ENCODE peak calls at places on chromosomes 16 and 17, in nine cellular contexts. P, G, D, J, F, W, T, X and A are unnamed samples.

GRCh38 chr17:226108-226772 is 44.8 kb upstream of the DOC2B start:
- DNase-seq in P (no peak), G (peak; percentile 16), D (no peak), J (no peak), F (no peak), W (no peak), T (no peak), X (no peak), A (no peak)

GRCh38 chr17:15184872-15185624 is 80.1 kb downstream of the PMP22 start:
- DNase-seq in P (no peak), G (no peak), D (no peak), J (no peak), F (no peak), W (no peak), T (no peak), X (no peak), A (no peak)

GRCh38 chr16:69610356-69610755 is 44.6 kb downstream of the NFAT5 start:
- DNase-seq in P (no peak), G (no peak), D (no peak), J (no peak), F (no peak), W (no peak), T (no peak), X (peak; percentile 35), A (no peak)

GRCh38 chr16:67648764-67649407 is 3.9 kb downstream of the CARMIL2 start:
- DNase-seq in P (no peak), G (peak; percentile 54), D (no peak), J (no peak), F (no peak), W (no peak), T (no peak), X (no peak), A (no peak)

GRCh38 chr16:82993874-82994375 is 367.2 kb downstream of the CDH13 start:
- DNase-seq in P (no peak), G (no peak), D (no peak), J (no peak), F (no peak), W (no peak), T (no peak), X (no peak), A (no peak)

GRCh38 chr16:48188449-48189102 is 32.8 kb upstream of the ABCC12 start:
- DNase-seq in P (no peak), G (no peak), D (no peak), J (peak; percentile 50), F (no peak), W (no peak), T (no peak), X (no peak), A (no peak)

GRCh38 chr17:79464310-79465010 is 146.4 kb downstream of the RBFOX3 start:
- DNase-seq in P (no peak), G (no peak), D (no peak), J (no peak), F (no peak), W (no peak), T (no peak), X (no peak), A (no peak)

GRCh38 chr16:85583491-85584181 is 29.5 kb upstream of the GSE1 start:
- DNase-seq in P (no peak), G (no peak), D (no peak), J (no peak), F (no peak), W (no peak), T (no peak), X (peak; percentile 65), A (no peak)

GRCh38 chr17:70563301-70563820 is 394.0 kb downstream of the KCNJ2 start:
- DNase-seq in P (no peak), G (no peak), D (no peak), J (no peak), F (no peak), W (no peak), T (no peak), X (no peak), A (no peak)

GRCh38 chr16:87552772-87553171 is 49.5 kb upstream of the JPH3 start:
- DNase-seq in P (no peak), G (no peak), D (no peak), J (no peak), F (no peak), W (no peak), T (no peak), X (no peak), A (no peak)

DNA sequence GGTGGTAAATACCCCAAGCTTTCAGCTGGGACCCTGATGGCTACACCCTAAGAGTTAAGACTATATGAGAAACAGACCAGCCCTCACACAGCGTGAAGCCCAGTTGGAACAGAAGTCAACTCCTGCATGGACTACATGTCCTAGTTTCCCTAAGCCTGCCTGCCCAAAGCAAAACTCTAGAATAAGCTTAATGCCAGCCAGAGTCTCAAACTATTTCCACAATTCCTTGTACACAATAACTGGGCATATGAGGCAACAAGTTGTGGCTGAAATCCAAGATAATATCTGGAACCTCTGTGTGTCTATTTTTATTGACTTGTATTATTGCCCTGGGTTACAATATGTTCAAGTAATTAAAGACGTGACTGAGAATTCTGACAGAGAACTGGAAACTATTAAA is 19.4 kb downstream of the MYH10 start:
- DNase-seq in P (no peak), G (no peak), D (no peak), J (no peak), F (no peak), W (no peak), T (peak; percentile 16), X (no peak), A (no peak)
- H3K27ac ChIP-seq in P (no peak overlapping the region), G (peak overlapping the region; percentile 24), D (peak overlapping the region; percentile 72), J (no peak overlapping the region), F (peak overlapping the region; percentile 56), W (no peak overlapping the region), T (no peak overlapping the region), X (no peak overlapping the region), A (no peak overlapping the region)

DNA sequence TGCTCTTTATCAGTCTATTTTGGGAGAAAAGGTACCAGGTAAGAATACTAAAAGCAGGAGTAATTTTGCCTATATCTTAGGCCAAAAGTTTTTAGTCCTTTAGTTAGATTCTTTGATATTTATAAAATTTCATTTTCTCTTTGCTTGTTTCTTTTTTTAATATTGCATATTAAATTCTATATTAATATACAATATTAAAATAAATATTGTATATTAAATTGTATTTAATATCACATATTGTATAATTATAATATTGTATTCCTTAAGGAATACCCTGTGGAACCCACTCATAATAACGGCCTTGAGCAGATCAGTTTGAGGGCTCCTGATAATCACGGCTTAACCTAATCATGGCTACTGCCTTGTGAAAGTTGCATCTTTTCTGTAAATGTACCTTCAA is 1.9 kb downstream of the CEP95 start:
- DNase-seq in P (no peak), G (no peak), D (no peak), J (no peak), F (no peak), W (no peak), T (no peak), X (no peak), A (no peak)
- H3K4me3 ChIP-seq in P (peak overlapping the region; percentile 82), G (peak overlapping the region; percentile 97), D (peak overlapping the region; percentile 14), J (peak overlapping the region; percentile 100), F (peak overlapping the region; percentile 94), W (no peak overlapping the region), T (peak overlapping the region; percentile 94), X (no peak overlapping the region), A (no peak overlapping the region)

GRCh38 chr16:57202095-57202886 is 16.2 kb downstream of the RSPRY1 start:
- DNase-seq in P (no peak), G (no peak), D (no peak), J (no peak), F (no peak), W (no peak), T (no peak), X (no peak), A (no peak)
- H3K4me1 ChIP-seq in P (no peaks in the 10 kb centered on the region), G (peaks cover 4% of the 10 kb centered on the region), D (no peaks in the 10 kb centered on the region), J (no peaks in the 10 kb centered on the region), F (peaks cover 3% of the 10 kb centered on the region), W (no peaks in the 10 kb centered on the region), T (no peaks in the 10 kb centered on the region), X (no peaks in the 10 kb centered on the region), A (no peaks in the 10 kb centered on the region)

DNA sequence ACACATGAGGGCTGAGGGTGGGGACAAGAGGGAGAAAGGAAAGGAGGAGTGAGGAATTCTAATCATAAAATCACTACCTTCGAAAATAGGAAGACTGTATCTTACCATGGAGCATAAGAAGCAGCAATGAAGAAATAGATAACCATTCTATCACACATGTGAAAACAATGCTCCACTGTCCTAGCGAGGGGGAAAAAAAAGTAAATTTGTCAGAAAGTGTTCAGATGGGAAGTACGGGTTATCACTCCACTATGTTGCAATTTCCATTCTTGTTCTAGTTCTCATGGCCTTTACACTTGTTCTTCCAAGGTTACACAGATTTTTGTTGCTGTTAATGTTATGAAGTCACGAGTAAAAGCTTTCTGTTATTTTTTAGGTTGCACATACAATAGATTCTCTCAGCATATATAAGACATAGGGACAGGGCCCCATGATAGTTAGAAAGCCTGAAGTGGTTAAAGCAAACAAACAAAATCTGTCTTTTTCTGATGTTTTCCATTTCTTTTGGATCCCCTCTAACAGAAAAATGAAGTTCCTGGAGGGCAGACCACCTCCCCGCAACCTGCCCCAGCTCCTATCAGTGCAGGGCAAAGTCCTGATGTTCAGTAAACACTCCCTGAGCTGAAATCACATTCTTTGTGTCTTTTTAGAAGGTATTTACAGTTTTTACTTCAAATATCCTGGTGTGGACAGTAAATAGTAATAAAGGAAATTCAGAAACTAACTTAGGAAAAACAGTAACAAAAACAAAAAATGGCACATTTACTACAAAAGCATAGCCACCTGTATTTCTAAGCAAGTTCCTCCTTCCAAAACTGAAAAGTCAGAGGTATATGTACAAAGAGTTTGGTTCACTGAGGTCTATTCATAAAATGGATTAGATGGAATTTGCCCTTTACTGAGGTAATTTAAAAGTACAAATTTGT is 13.7 kb downstream of the MMD start:
- DNase-seq in P (no peak), G (no peak), D (no peak), J (no peak), F (no peak), W (no peak), T (no peak), X (no peak), A (no peak)
- H3K27ac ChIP-seq in P (no peak overlapping the region), G (no peak overlapping the region), D (no peak overlapping the region), J (no peak overlapping the region), F (no peak overlapping the region), W (no peak overlapping the region), T (no peak overlapping the region), X (no peak overlapping the region), A (no peak overlapping the region)

DNA sequence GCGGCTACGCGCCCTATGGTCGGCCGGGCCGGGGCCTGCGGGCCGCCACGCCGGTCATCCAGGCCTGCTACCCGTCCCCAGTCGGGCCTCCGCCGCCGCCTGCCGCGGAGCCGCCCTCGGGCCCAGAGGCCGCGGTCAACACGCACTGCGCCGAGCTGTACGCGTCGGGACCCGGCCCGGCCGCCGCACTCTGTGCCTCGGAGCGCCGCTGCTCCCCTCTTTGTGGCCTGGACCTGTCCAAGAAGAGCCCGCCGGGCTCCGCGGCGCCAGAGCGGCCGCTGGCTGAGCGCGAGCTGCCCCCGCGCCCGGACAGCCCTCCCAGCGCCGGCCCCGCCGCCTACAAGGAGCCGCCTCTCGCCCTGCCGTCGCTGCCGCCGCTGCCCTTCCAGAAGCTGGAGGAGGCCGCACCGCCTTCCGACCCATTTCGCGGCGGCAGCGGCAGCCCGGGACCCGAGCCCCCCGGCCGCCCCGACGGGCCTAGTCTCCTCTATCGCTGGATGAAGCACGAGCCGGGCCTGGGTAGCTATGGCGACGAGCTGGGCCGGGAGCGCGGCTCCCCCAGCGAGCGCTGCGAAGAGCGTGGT is 2.3 kb downstream of the HIC1 start:
- DNase-seq in P (no peak), G (no peak), D (no peak), J (no peak), F (no peak), W (peak; percentile 54), T (no peak), X (no peak), A (no peak)
- H3K4me3 ChIP-seq in P (no peak overlapping the region), G (peak overlapping the region; percentile 74), D (peak overlapping the region; percentile 70), J (no peak overlapping the region), F (peak overlapping the region; percentile 79), W (peak overlapping the region; percentile 41), T (peak overlapping the region; percentile 46), X (peak overlapping the region; percentile 38), A (no peak overlapping the region)